ENCODE peak calls at places on chromosomes 16 and 17, in five cellular contexts. P is heart right ventricle, F is transverse colon, Z is adipocyte, A is A549. Q is an unnamed sample.
A peak's percentile ranks its signal among the peaks of the same experiment; 100 is the strongest.

GRCh38 chr16:31785126-31785525 is 88.5 kb upstream of the ZNF267 start:
- DNase-seq in P (no peak), F (no peak), Z (no peak), A (no peak), Q (no peak)

GRCh38 chr17:27282054-27282501 is 11.8 kb upstream of the WSB1 start:
- DNase-seq in P (no peak), F (no peak), Z (peak; percentile 84), A (no peak), Q (no peak)

GRCh38 chr16:10744370-10745030 is 858 bp downstream of the NUBP1 start:
- DNase-seq in P (no peak), F (no peak), Z (no peak), A (no peak), Q (no peak)

GRCh38 chr16:53372942-53373871 is 61.1 kb upstream of the RBL2 start:
- DNase-seq in P (peak; percentile 7), F (peak; percentile 76), Z (no peak), A (peak; percentile 9), Q (no peak)

GRCh38 chr17:31915456-31916100 is 14.1 kb upstream of the UTP6 start:
- DNase-seq in P (no peak), F (no peak), Z (no peak), A (no peak), Q (no peak)

GRCh38 chr17:51793686-51794085 is 364.8 kb downstream of the CA10 start:
- DNase-seq in P (no peak), F (no peak), Z (no peak), A (no peak), Q (no peak)

GRCh38 chr17:8029121-8029520 is 9.7 kb upstream of the ALOX15B start:
- DNase-seq in P (no peak), F (no peak), Z (peak; percentile 30), A (no peak), Q (no peak)

GRCh38 chr17:12187658-12188057 is 167.0 kb downstream of the MAP2K4 start:
- DNase-seq in P (no peak), F (no peak), Z (no peak), A (no peak), Q (no peak)

GRCh38 chr17:72852267-72852945 is 240.1 kb downstream of the SLC39A11 start:
- DNase-seq in P (no peak), F (no peak), Z (no peak), A (peak; percentile 38), Q (no peak)

GRCh38 chr17:17883801-17884200 is 47.0 kb upstream of the SREBF1 start:
- DNase-seq in P (no peak), F (no peak), Z (no peak), A (no peak), Q (no peak)

GRCh38 chr17:50274142-50274944 is at the start of gene TMEM92:
- DNase-seq in P (no peak), F (peak; percentile 81), Z (no peak), A (peak; percentile 71), Q (no peak)

GRCh38 chr17:44004761-44005526 is 522 bp downstream of the NAGS start:
- DNase-seq in P (no peak), F (peak; percentile 49), Z (no peak), A (no peak), Q (no peak)

GRCh38 chr16:81940781-81941560 is 70.3 kb downstream of the SDR42E1 start:
- DNase-seq in P (no peak), F (no peak), Z (peak; percentile 82), A (peak; percentile 73), Q (no peak)

GRCh38 chr16:49355923-49356665 is 17.5 kb upstream of the C16orf78 start:
- DNase-seq in P (no peak), F (no peak), Z (no peak), A (no peak), Q (no peak)

GRCh38 chr17:80524150-80524712 is 20.4 kb upstream of the RPTOR start:
- DNase-seq in P (no peak), F (no peak), Z (no peak), A (no peak), Q (no peak)

GRCh38 chr17:2796164-2797140 is at the start of gene RAP1GAP2:
- DNase-seq in P (peak; percentile 37), F (peak; percentile 82), Z (no peak), A (no peak), Q (peak; percentile 51)

GRCh38 chr17:17406225-17406624 is 70.6 kb upstream of the MED9 start:
- DNase-seq in P (no peak), F (no peak), Z (no peak), A (no peak), Q (no peak)

GRCh38 chr17:27153005-27153404 is 140.9 kb upstream of the WSB1 start:
- DNase-seq in P (no peak), F (no peak), Z (no peak), A (no peak), Q (no peak)

GRCh38 chr16:67207857-67208524 is 9.1 kb downstream of the ELMO3 start:
- DNase-seq in P (no peak), F (no peak), Z (peak; percentile 43), A (peak; percentile 32), Q (no peak)

GRCh38 chr16:1101573-1102332 is 5.7 kb upstream of the C1QTNF8 start:
- DNase-seq in P (no peak), F (no peak), Z (no peak), A (no peak), Q (no peak)

GRCh38 chr16:31480851-31481250 is 2.1 kb upstream of the SLC5A2 start:
- DNase-seq in P (peak; percentile 50), F (peak; percentile 59), Z (no peak), A (no peak), Q (peak; percentile 83)

GRCh38 chr17:19494961-19495806 is 38.5 kb upstream of the SLC47A1 start:
- DNase-seq in P (no peak), F (no peak), Z (no peak), A (no peak), Q (no peak)

GRCh38 chr16:85145734-85146531 is 33.7 kb upstream of the CIBAR2 start:
- DNase-seq in P (no peak), F (no peak), Z (no peak), A (no peak), Q (no peak)

GRCh38 chr17:78407387-78407990 is 29.0 kb downstream of the PGS1 start:
- DNase-seq in P (no peak), F (no peak), Z (no peak), A (no peak), Q (no peak)

GRCh38 chr17:57068222-57068658 is 16.8 kb upstream of the AKAP1 start:
- DNase-seq in P (no peak), F (no peak), Z (no peak), A (no peak), Q (no peak)

GRCh38 chr17:30363715-30364202 is 15.0 kb upstream of the CPD start:
- DNase-seq in P (no peak), F (peak; percentile 46), Z (no peak), A (no peak), Q (no peak)

GRCh38 chr17:16378631-16379282 is 2.1 kb upstream of the UBB start:
- DNase-seq in P (no peak), F (peak; percentile 69), Z (no peak), A (peak; percentile 78), Q (no peak)

GRCh38 chr17:51397361-51398127 is 137.2 kb downstream of the UTP18 start:
- DNase-seq in P (no peak), F (no peak), Z (no peak), A (peak; percentile 91), Q (no peak)

GRCh38 chr17:59671386-59671785 is 35.8 kb downstream of the PTRH2 start:
- DNase-seq in P (no peak), F (no peak), Z (no peak), A (no peak), Q (no peak)

DNA sequence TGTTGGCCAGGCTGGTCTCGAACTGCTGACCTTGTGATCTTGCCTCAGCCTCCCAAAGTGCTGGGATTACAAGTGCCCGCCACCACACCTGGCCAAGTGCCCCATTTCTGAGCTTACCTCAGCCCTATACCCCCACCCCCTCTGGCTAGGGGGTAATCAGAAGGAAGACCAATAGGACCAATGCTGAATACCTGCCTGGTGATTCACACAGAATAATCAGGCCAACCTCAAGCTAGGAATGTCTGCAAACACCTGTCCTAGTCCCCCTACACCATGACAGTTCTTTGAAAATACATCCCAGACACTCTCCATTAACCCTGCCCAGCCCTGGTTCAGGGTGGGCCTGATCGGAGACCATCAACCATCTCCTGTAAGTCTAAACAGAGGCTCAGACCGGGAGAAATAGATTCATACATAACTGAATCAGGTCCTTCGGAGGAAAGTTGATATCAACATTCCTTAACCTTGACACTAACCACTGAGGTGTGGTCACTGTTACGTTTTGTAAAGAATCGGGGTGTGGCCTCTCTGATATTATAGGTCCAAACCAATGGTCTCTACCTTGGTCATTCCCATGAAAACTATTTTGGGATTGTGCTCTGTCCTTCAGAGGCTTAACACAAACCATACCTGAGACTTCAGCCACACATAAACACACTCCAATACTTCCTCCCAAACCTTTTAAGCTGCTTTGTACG is 130.8 kb downstream of the GAS7 start:
- DNase-seq in P (no peak), F (no peak), Z (no peak), A (no peak), Q (no peak)
- H3K9me3 ChIP-seq in P (peaks cover 10% of the 10 kb centered on the region), F (no peaks in the 10 kb centered on the region), Z (peaks cover 5% of the 10 kb centered on the region), A (peaks cover 13% of the 10 kb centered on the region), Q (no peaks in the 10 kb centered on the region)

GRCh38 chr16:2586901-2587480 is 49.2 kb downstream of the PDPK1 start:
- DNase-seq in P (no peak), F (no peak), Z (no peak), A (no peak), Q (no peak)

GRCh38 chr16:2584742-2585650 is 47.2 kb downstream of the PDPK1 start:
- DNase-seq in P (peak; percentile 61), F (no peak), Z (no peak), A (no peak), Q (peak; percentile 89)

GRCh38 chr16:2586241-2586640 is 48.4 kb downstream of the PDPK1 start:
- DNase-seq in P (no peak), F (no peak), Z (no peak), A (no peak), Q (no peak)

GRCh38 chr16:2585651-2586081 is 47.8 kb downstream of the PDPK1 start:
- DNase-seq in P (no peak), F (no peak), Z (no peak), A (no peak), Q (no peak)

GRCh38 chr16:2587891-2588565 is 50.2 kb downstream of the PDPK1 start:
- DNase-seq in P (no peak), F (no peak), Z (no peak), A (no peak), Q (no peak)
- H3K4me3 ChIP-seq in P (no peak overlapping the region), F (no peak overlapping the region), Z (no peak overlapping the region), A (no peak overlapping the region), Q (no peak overlapping the region)

DNA sequence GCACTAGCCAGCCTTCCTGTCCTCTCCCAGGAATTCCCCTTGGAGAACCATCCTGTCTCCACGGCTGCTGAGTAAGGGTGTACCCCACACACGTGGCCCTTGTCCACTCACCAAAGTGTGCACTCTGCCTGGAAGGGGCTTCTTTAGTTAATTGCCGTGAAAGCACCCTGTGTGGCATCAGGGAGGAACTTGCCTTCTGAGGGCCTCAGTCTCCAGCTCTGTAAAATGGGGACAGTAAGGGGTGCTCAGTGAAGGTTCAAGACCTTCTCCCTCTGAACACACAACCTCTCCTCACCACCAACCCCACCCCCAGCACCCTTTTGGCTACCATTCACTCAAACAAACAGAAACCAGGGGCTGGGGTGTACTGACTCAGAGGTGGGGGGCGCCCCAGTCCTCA is 59.1 kb upstream of the LHX1 start:
- DNase-seq in P (no peak), F (no peak), Z (no peak), A (no peak), Q (no peak)
- H3K9me3 ChIP-seq in P (peaks cover 14% of the 10 kb centered on the region), F (no peaks in the 10 kb centered on the region), Z (peaks cover 21% of the 10 kb centered on the region), A (peaks cover 16% of the 10 kb centered on the region), Q (no peaks in the 10 kb centered on the region)

DNA sequence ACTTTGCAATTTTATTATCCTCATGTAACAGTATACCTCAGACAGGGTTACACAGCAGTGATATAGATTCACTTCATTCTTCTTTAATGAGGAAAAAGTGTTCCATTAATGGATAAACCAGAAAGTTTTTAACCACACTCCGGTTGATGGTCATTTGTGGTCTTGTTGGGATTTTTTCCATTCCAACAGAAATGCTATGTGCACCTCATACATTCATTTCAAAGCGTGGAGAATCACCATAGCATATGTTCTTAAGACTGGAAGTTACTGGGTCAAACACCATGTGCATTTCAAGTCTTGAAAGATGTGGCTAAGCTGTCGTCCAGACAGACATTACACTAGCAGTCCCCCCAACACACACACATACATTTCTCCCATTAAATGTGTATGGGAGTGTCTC is 245.8 kb upstream of the CDH5 start:
- DNase-seq in P (no peak), F (no peak), Z (no peak), A (no peak), Q (no peak)
- H3K4me3 ChIP-seq in P (no peak overlapping the region), F (no peak overlapping the region), Z (no peak overlapping the region), A (no peak overlapping the region), Q (no peak overlapping the region)

Q was measured in adrenal gland.